ENCODE peak calls at places on chromosomes 1 and 21, in four cellular contexts. X is heart left ventricle, H is adrenal gland, P is tibial artery. Y is an unnamed sample.

GRCh38 chr1:12184008-12184681 is 17.4 kb downstream of the TNFRSF1B start:
- DNase-seq in H (peak; percentile 72), X (peak; percentile 88), P (peak; percentile 91), Y (peak; percentile 95)

GRCh38 chr21:44420416-44421205 is 34.7 kb upstream of the LRRC3 start:
- DNase-seq in P (no peak), X (no peak), H (peak; percentile 3), Y (no peak)

GRCh38 chr1:187952446-187952845 is 1123.7 kb downstream of the PLA2G4A start:
- DNase-seq in P (no peak), X (no peak), H (no peak), Y (no peak)

GRCh38 chr1:111769517-111770146 is 13.9 kb downstream of the DDX20 start:
- DNase-seq in H (peak; percentile 41), P (no peak), X (no peak), Y (no peak)

GRCh38 chr1:80882552-80882951 is 918.2 kb upstream of the ADGRL2 start:
- DNase-seq in P (no peak), X (no peak), H (peak; percentile 16), Y (no peak)

GRCh38 chr1:155136728-155137127 is 1.1 kb downstream of the SLC50A1 start:
- DNase-seq in X (no peak), H (no peak), P (no peak), Y (no peak)

GRCh38 chr21:39373634-39374033 is 24.7 kb upstream of the HMGN1 start:
- DNase-seq in P (no peak), H (no peak), X (no peak), Y (no peak)

GRCh38 chr1:109785446-109786106 is 21.9 kb upstream of the EPS8L3 start:
- DNase-seq in H (peak; percentile 7), X (no peak), P (peak; percentile 12), Y (peak; percentile 6)

GRCh38 chr21:33067457-33067856 is 2.5 kb upstream of the OLIG1 start:
- DNase-seq in X (no peak), P (no peak), H (no peak), Y (no peak)

DNA sequence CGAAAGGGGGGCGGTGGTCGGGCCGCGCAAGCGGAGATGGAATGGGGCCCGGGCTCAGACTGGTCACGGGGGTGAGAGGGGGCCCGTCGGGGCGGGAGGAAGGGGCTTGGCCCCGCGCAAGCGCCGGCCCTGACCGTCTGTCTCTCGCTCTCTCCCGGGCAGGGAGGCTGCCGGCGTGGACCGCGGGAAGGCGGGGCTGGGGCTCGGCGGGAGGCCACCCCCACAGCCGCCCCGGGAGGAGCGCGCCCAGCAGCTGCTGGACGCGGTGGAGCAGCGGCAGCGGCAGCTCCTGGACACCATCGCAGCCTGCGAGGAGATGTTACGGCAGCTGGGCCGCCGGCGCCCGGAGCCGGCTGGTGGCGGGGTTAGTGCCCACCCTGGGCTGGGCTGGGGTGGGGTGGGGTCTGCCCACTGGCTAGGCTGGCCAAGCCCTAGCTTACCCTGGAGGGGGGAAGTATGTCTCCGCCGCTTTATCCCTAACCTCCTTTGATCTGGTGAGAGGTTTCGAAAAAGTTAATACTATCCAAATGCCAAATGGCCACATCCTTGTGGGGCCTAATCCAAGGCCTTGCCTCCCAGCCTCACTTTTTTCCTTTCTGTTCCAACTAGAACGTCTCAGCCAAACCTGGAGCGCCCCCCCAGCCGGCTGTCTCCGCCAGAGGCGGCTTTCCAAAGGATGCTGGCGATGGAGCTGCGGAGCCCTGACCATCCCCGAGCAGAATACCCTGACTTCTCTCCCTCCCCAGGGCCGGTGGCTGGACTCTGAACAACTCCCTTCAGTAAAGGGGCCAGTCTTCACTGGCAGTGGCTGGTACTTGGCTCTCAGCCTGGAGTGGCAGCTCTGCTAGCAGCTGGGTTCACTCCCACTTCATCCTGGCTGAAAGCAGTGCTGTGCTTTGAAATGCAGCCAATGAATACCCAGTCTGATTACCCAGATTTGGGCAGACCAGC is 636 bp upstream of the YRDC start:
- DNase-seq in H (peak; percentile 81), X (peak; percentile 73), P (peak; percentile 48), Y (peak; percentile 80)
- H3K27ac ChIP-seq in H (peak overlapping the region; percentile 90), X (peak overlapping the region; percentile 96), P (peak overlapping the region; percentile 96), Y (peak overlapping the region; percentile 87)

GRCh38 chr1:77349275-77349674 is 67.5 kb downstream of the AK5 start:
- DNase-seq in H (no peak), X (no peak), P (no peak), Y (no peak)

GRCh38 chr1:77348561-77348960 is 66.7 kb downstream of the AK5 start:
- DNase-seq in H (no peak), X (no peak), P (no peak), Y (no peak)

GRCh38 chr1:77342745-77343144 is 60.9 kb downstream of the AK5 start:
- DNase-seq in X (no peak), P (no peak), H (no peak), Y (no peak)

GRCh38 chr1:77350012-77350411 is 68.2 kb downstream of the AK5 start:
- DNase-seq in P (no peak), X (no peak), H (no peak), Y (no peak)

DNA sequence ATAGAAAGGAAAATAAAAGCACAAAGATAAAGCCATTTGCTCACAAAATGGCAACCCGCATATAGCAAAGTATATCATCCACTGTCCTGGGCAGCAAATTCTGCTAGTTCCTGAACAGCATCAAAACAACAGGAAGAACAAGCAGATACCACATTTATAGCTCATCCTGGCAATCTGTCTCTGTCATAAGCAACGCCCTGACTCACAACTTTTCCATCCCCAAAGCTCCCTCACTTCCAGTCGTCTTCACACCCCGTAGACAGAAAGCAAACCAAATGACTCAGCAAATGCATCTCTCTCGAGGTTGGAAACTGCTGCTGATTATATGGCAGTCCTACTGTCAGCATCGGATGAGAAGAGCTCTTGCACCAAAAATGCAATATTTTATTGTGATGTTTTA is 65.8 kb downstream of the AK5 start:
- DNase-seq in X (no peak), H (no peak), P (no peak), Y (no peak)
- H3K4me1 ChIP-seq in X (no peaks in the 10 kb centered on the region), H (no peaks in the 10 kb centered on the region), P (no peaks in the 10 kb centered on the region), Y (no peaks in the 10 kb centered on the region)

DNA sequence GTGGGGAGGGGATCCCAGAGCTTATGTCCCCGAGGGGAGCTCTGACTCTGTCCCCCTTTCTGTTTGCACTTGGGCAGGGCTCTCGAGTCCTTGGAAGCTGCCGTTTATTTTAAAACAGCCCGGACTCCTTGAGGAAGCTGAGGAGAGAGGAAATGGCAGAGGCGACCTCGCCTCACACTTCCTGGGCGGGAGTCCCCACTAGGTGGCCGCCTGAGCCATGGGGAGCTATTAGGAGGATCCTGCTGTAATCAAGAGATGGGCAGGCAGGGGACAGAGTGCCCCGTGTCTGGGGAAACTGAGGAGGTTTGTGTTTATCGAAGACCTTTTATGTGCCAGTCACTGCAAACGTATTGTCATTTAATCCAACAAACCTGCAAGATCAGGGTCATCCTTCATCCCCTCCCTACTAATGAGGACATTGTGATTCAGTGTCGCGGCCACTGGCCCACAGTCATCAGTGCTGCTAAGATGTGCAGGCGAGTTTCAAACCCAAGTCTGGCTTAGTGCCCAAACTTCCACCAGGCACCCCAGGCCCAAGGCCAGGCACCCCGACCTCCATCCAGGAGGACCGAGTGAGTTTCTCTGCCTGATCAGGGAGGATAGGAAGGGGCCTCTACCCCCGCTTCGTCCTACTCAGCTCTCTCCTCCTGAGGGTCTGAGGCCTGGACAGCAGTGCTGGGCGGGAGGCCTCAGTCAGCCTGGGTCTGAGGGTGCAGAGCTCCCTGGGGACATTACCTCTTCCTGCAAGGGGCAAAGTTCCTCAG is 316.9 kb upstream of the VAMP3 start:
- DNase-seq in X (no peak), H (no peak), P (no peak), Y (peak; percentile 81)
- H3K4me3 ChIP-seq in X (no peak overlapping the region), H (no peak overlapping the region), P (no peak overlapping the region), Y (no peak overlapping the region)

GRCh38 chr1:52158218-52158617 is 16.3 kb downstream of the ZFYVE9 start:
- DNase-seq in X (no peak), P (no peak), H (no peak), Y (no peak)
- H3K27ac ChIP-seq in X (no peak overlapping the region), P (no peak overlapping the region), H (no peak overlapping the region), Y (no peak overlapping the region)

GRCh38 chr1:26278835-26279597 is 870 bp upstream of the SH3BGRL3 start:
- DNase-seq in P (peak; percentile 65), H (no peak), X (no peak), Y (no peak)

GRCh38 chr1:26277261-26277661 is 2.6 kb upstream of the SH3BGRL3 start:
- DNase-seq in P (no peak), X (no peak), H (no peak), Y (no peak)

GRCh38 chr1:26279598-26280332 is at the start of gene SH3BGRL3:
- DNase-seq in X (peak; percentile 92), H (peak; percentile 87), P (peak; percentile 90), Y (peak; percentile 96)

GRCh38 chr1:26277719-26278118 is 2.2 kb upstream of the SH3BGRL3 start:
- DNase-seq in H (no peak), P (no peak), X (no peak), Y (no peak)

DNA sequence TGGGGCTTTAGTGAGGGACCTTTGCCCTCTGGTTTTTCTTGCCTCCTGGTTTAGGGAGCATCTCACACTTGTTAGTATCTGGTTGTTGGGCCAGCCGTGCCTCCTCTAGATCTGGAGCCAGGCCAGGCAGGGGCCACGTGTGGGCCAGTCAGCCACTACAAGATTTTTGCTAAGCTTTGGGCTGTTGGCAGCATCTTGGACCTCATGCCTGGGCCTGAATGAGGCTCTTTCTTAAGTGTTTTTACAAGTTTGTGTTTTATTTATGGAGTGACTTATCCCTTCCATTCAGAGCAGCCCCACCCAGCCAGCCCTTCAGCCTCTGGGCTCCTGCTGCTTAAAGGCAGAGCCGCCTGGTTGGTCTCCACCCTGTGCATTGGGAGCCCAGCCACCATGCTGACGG is 1.6 kb upstream of the SH3BGRL3 start:
- DNase-seq in H (no peak), P (peak; percentile 74), X (no peak), Y (peak; percentile 84)
- H3K4me1 ChIP-seq in H (peaks cover 38% of the 10 kb centered on the region), P (peaks cover 73% of the 10 kb centered on the region), X (peaks cover 43% of the 10 kb centered on the region), Y (peaks cover 10% of the 10 kb centered on the region)

DNA sequence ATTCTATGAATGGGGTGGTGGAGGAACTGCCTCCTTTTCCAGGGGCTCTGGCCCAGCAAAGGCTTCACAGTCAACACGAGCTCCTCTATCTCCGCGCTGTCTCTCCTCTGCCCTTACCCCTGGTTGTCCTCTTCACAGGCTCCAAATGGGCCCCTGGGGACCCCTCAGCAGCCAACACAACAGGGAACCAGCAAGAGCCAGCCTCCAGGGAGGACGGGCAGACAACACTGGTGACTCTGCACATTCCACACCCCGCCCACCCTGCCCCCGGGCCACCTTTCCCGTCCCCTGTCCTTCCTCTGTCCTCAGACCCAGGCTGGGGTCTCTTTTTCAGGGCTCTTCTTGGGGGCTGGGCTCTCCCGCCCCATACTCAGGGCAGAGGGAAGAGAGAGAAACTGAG is 17.5 kb upstream of the ETV3 start:
- DNase-seq in X (no peak), P (no peak), H (no peak), Y (peak; percentile 32)
- H3K4me3 ChIP-seq in X (peak overlapping the region; percentile 8), P (peak overlapping the region; percentile 32), H (no peak overlapping the region), Y (peak overlapping the region; percentile 1)

DNA sequence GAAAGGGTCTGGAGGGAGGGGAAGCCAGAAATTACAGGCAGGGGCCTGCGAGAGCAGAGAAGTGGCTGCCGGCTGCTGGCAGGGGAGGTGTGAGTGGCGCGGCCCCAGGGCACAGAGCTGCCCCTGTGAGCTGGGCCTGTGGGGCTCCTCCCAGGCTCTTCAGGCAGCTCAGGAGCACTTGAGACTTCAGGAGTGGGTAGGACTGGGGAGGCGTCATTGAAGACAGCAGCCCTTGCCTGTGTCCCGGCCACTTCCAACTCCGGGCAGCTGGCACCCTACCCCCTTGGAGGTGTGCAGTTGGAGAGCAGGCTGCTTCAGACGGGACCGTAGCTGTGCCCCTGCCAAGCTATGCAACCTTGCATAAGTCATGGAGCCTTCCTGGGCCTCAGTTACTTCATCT is 87.5 kb upstream of the ACTL8 start:
- DNase-seq in H (no peak), X (no peak), P (no peak), Y (no peak)
- H3K27ac ChIP-seq in H (no peak overlapping the region), X (no peak overlapping the region), P (peak overlapping the region; percentile 62), Y (no peak overlapping the region)

GRCh38 chr1:205283270-205284147 is 38.0 kb downstream of the NUAK2 start:
- DNase-seq in P (no peak), X (no peak), H (no peak), Y (no peak)
- H3K4me1 ChIP-seq in P (peaks cover 8% of the 10 kb centered on the region), X (peaks cover 7% of the 10 kb centered on the region), H (peaks cover 42% of the 10 kb centered on the region), Y (peaks cover 7% of the 10 kb centered on the region)

GRCh38 chr1:70707214-70707613 is 296.1 kb downstream of the CTH start:
- DNase-seq in X (no peak), P (no peak), H (no peak), Y (no peak)
- H3K4me3 ChIP-seq in X (no peak overlapping the region), P (no peak overlapping the region), H (no peak overlapping the region), Y (peak overlapping the region; percentile 37)

Y was measured in right cardiac atrium.